ENCODE peak calls at places on chromosomes 4 and X, in ten cellular contexts. One of them, this sample, is unnamed. For H3K4me1, the result is how much of the 10 kb centered on the place peaks cover.

GRCh38 chrX:38898261-38898660 is 97.0 kb downstream of the MID1IP1 start:
- DNase-seq in CD8-positive, alpha-beta memory T cell: no peak
- DNase-seq in CD4-positive, CD25-positive, alpha-beta regulatory T cell: no peak
- DNase-seq in astrocyte: no peak
- DNase-seq in DND-41: peak
- DNase-seq in right lobe of liver: no peak
- DNase-seq in thoracic aorta: no peak
- DNase-seq in ovary: no peak
- DNase-seq in left ventricle myocardium inferior: no peak
- DNase-seq in lung: no peak
- DNase-seq in this sample: no peak

GRCh38 chr4:80412322-80412721 is 76.8 kb downstream of the CFAP299 start:
- DNase-seq in CD8-positive, alpha-beta memory T cell: no peak
- DNase-seq in CD4-positive, CD25-positive, alpha-beta regulatory T cell: no peak
- DNase-seq in astrocyte: no peak
- DNase-seq in DND-41: no peak
- DNase-seq in right lobe of liver: no peak
- DNase-seq in thoracic aorta: no peak
- DNase-seq in ovary: no peak
- DNase-seq in left ventricle myocardium inferior: no peak
- DNase-seq in lung: no peak
- DNase-seq in this sample: no peak

GRCh38 chr4:103091601-103092223 is 7.9 kb downstream of the BDH2 start:
- DNase-seq in CD8-positive, alpha-beta memory T cell: peak
- DNase-seq in CD4-positive, CD25-positive, alpha-beta regulatory T cell: peak
- DNase-seq in astrocyte: peak
- DNase-seq in DND-41: peak
- DNase-seq in right lobe of liver: no peak
- DNase-seq in thoracic aorta: no peak
- DNase-seq in ovary: no peak
- DNase-seq in left ventricle myocardium inferior: no peak
- DNase-seq in lung: no peak
- DNase-seq in this sample: no peak

GRCh38 chrX:77785400-77785745 is 643 bp downstream of the ATRX start:
- DNase-seq in CD8-positive, alpha-beta memory T cell: no peak
- DNase-seq in CD4-positive, CD25-positive, alpha-beta regulatory T cell: no peak
- DNase-seq in astrocyte: no peak
- DNase-seq in DND-41: no peak
- DNase-seq in right lobe of liver: no peak
- DNase-seq in thoracic aorta: no peak
- DNase-seq in ovary: no peak
- DNase-seq in left ventricle myocardium inferior: no peak
- DNase-seq in lung: no peak
- DNase-seq in this sample: peak

GRCh38 chr4:136392576-136392975 is 1139.7 kb downstream of the PCDH18 start:
- DNase-seq in CD8-positive, alpha-beta memory T cell: no peak
- DNase-seq in CD4-positive, CD25-positive, alpha-beta regulatory T cell: no peak
- DNase-seq in astrocyte: peak
- DNase-seq in DND-41: no peak
- DNase-seq in right lobe of liver: no peak
- DNase-seq in thoracic aorta: no peak
- DNase-seq in ovary: no peak
- DNase-seq in left ventricle myocardium inferior: no peak
- DNase-seq in lung: no peak
- DNase-seq in this sample: no peak

GRCh38 chr4:156898373-156899117 is 73.1 kb downstream of the PDGFC start:
- DNase-seq in CD8-positive, alpha-beta memory T cell: no peak
- DNase-seq in CD4-positive, CD25-positive, alpha-beta regulatory T cell: no peak
- DNase-seq in astrocyte: no peak
- DNase-seq in DND-41: no peak
- DNase-seq in right lobe of liver: no peak
- DNase-seq in thoracic aorta: no peak
- DNase-seq in ovary: no peak
- DNase-seq in left ventricle myocardium inferior: no peak
- DNase-seq in lung: no peak
- DNase-seq in this sample: no peak

GRCh38 chr4:30912098-30912719 is 192.0 kb downstream of the PCDH7 start:
- DNase-seq in CD8-positive, alpha-beta memory T cell: no peak
- DNase-seq in CD4-positive, CD25-positive, alpha-beta regulatory T cell: no peak
- DNase-seq in astrocyte: peak
- DNase-seq in DND-41: no peak
- DNase-seq in right lobe of liver: no peak
- DNase-seq in thoracic aorta: no peak
- DNase-seq in ovary: no peak
- DNase-seq in left ventricle myocardium inferior: no peak
- DNase-seq in lung: no peak
- DNase-seq in this sample: no peak

GRCh38 chr4:109735566-109736454 is 5.9 kb upstream of the PLA2G12A start:
- DNase-seq in CD8-positive, alpha-beta memory T cell: no peak
- DNase-seq in CD4-positive, CD25-positive, alpha-beta regulatory T cell: no peak
- DNase-seq in astrocyte: peak
- DNase-seq in DND-41: no peak
- DNase-seq in right lobe of liver: no peak
- DNase-seq in thoracic aorta: no peak
- DNase-seq in ovary: no peak
- DNase-seq in left ventricle myocardium inferior: no peak
- DNase-seq in lung: no peak
- DNase-seq in this sample: no peak

GRCh38 chr4:82744284-82744963 is 54.2 kb downstream of the SCD5 start:
- DNase-seq in CD8-positive, alpha-beta memory T cell: no peak
- DNase-seq in CD4-positive, CD25-positive, alpha-beta regulatory T cell: no peak
- DNase-seq in astrocyte: no peak
- DNase-seq in DND-41: no peak
- DNase-seq in right lobe of liver: no peak
- DNase-seq in thoracic aorta: no peak
- DNase-seq in ovary: no peak
- DNase-seq in left ventricle myocardium inferior: no peak
- DNase-seq in lung: peak
- DNase-seq in this sample: no peak

GRCh38 chr4:184599492-184600135 is 49.6 kb downstream of the CASP3 start:
- DNase-seq in CD8-positive, alpha-beta memory T cell: no peak
- DNase-seq in CD4-positive, CD25-positive, alpha-beta regulatory T cell: no peak
- DNase-seq in astrocyte: peak
- DNase-seq in DND-41: no peak
- DNase-seq in right lobe of liver: no peak
- DNase-seq in thoracic aorta: no peak
- DNase-seq in ovary: no peak
- DNase-seq in left ventricle myocardium inferior: no peak
- DNase-seq in lung: no peak
- DNase-seq in this sample: no peak

GRCh38 chrX:46208225-46208854 is 336.9 kb downstream of the ZNF674 start:
- DNase-seq in CD8-positive, alpha-beta memory T cell: no peak
- DNase-seq in CD4-positive, CD25-positive, alpha-beta regulatory T cell: peak
- DNase-seq in astrocyte: peak
- DNase-seq in DND-41: peak
- DNase-seq in right lobe of liver: no peak
- DNase-seq in thoracic aorta: no peak
- DNase-seq in ovary: no peak
- DNase-seq in left ventricle myocardium inferior: no peak
- DNase-seq in lung: no peak
- DNase-seq in this sample: no peak

GRCh38 chrX:109635151-109635550 is 10.2 kb upstream of the KCNE5 start:
- DNase-seq in CD8-positive, alpha-beta memory T cell: no peak
- DNase-seq in CD4-positive, CD25-positive, alpha-beta regulatory T cell: peak
- DNase-seq in astrocyte: no peak
- DNase-seq in DND-41: no peak
- DNase-seq in right lobe of liver: no peak
- DNase-seq in thoracic aorta: no peak
- DNase-seq in ovary: no peak
- DNase-seq in left ventricle myocardium inferior: no peak
- DNase-seq in lung: no peak
- DNase-seq in this sample: peak

GRCh38 chr4:47662975-47663374 is 174.9 kb downstream of the CORIN start:
- DNase-seq in CD8-positive, alpha-beta memory T cell: no peak
- DNase-seq in CD4-positive, CD25-positive, alpha-beta regulatory T cell: peak
- DNase-seq in astrocyte: no peak
- DNase-seq in DND-41: peak
- DNase-seq in right lobe of liver: no peak
- DNase-seq in thoracic aorta: no peak
- DNase-seq in ovary: no peak
- DNase-seq in left ventricle myocardium inferior: no peak
- DNase-seq in lung: no peak
- DNase-seq in this sample: no peak

GRCh38 chr4:157804986-157805385 is 367.8 kb downstream of the GASK1B start:
- DNase-seq in CD8-positive, alpha-beta memory T cell: no peak
- DNase-seq in CD4-positive, CD25-positive, alpha-beta regulatory T cell: no peak
- DNase-seq in astrocyte: peak
- DNase-seq in DND-41: no peak
- DNase-seq in right lobe of liver: no peak
- DNase-seq in thoracic aorta: no peak
- DNase-seq in ovary: no peak
- DNase-seq in left ventricle myocardium inferior: no peak
- DNase-seq in lung: no peak
- DNase-seq in this sample: no peak

GRCh38 chr4:14225683-14226207 is 598.2 kb upstream of the BOD1L1 start:
- DNase-seq in CD8-positive, alpha-beta memory T cell: no peak
- DNase-seq in CD4-positive, CD25-positive, alpha-beta regulatory T cell: no peak
- DNase-seq in astrocyte: no peak
- DNase-seq in DND-41: no peak
- DNase-seq in right lobe of liver: no peak
- DNase-seq in thoracic aorta: no peak
- DNase-seq in ovary: no peak
- DNase-seq in left ventricle myocardium inferior: no peak
- DNase-seq in lung: no peak
- DNase-seq in this sample: no peak

GRCh38 chr4:74627093-74627492 is 167.2 kb downstream of the BTC start:
- DNase-seq in CD8-positive, alpha-beta memory T cell: no peak
- DNase-seq in CD4-positive, CD25-positive, alpha-beta regulatory T cell: no peak
- DNase-seq in astrocyte: no peak
- DNase-seq in DND-41: no peak
- DNase-seq in right lobe of liver: no peak
- DNase-seq in thoracic aorta: no peak
- DNase-seq in ovary: no peak
- DNase-seq in left ventricle myocardium inferior: no peak
- DNase-seq in lung: no peak
- DNase-seq in this sample: no peak
- H3K4me1 ChIP-seq in CD8-positive, alpha-beta memory T cell: under half
- H3K4me1 ChIP-seq in CD4-positive, CD25-positive, alpha-beta regulatory T cell: under half
- H3K4me1 ChIP-seq in astrocyte: under half
- H3K4me1 ChIP-seq in DND-41: under half
- H3K4me1 ChIP-seq in right lobe of liver: under half
- H3K4me1 ChIP-seq in thoracic aorta: under half
- H3K4me1 ChIP-seq in ovary: under half
- H3K4me1 ChIP-seq in left ventricle myocardium inferior: under half
- H3K4me1 ChIP-seq in lung: under half
- H3K4me1 ChIP-seq in this sample: under half

GRCh38 chr4:41530741-41531140 is 7.2 kb upstream of the LIMCH1 start:
- DNase-seq in CD8-positive, alpha-beta memory T cell: no peak
- DNase-seq in CD4-positive, CD25-positive, alpha-beta regulatory T cell: no peak
- DNase-seq in astrocyte: no peak
- DNase-seq in DND-41: no peak
- DNase-seq in right lobe of liver: no peak
- DNase-seq in thoracic aorta: no peak
- DNase-seq in ovary: no peak
- DNase-seq in left ventricle myocardium inferior: no peak
- DNase-seq in lung: no peak
- DNase-seq in this sample: no peak

GRCh38 chr4:41533685-41534084 is 4.3 kb upstream of the LIMCH1 start:
- DNase-seq in CD8-positive, alpha-beta memory T cell: no peak
- DNase-seq in CD4-positive, CD25-positive, alpha-beta regulatory T cell: no peak
- DNase-seq in astrocyte: no peak
- DNase-seq in DND-41: no peak
- DNase-seq in right lobe of liver: no peak
- DNase-seq in thoracic aorta: no peak
- DNase-seq in ovary: no peak
- DNase-seq in left ventricle myocardium inferior: no peak
- DNase-seq in lung: no peak
- DNase-seq in this sample: no peak

GRCh38 chr4:41531561-41532245 is 6.3 kb upstream of the LIMCH1 start:
- DNase-seq in CD8-positive, alpha-beta memory T cell: no peak
- DNase-seq in CD4-positive, CD25-positive, alpha-beta regulatory T cell: no peak
- DNase-seq in astrocyte: peak
- DNase-seq in DND-41: no peak
- DNase-seq in right lobe of liver: no peak
- DNase-seq in thoracic aorta: no peak
- DNase-seq in ovary: no peak
- DNase-seq in left ventricle myocardium inferior: no peak
- DNase-seq in lung: no peak
- DNase-seq in this sample: no peak

GRCh38 chr4:41532880-41533279 is 5.1 kb upstream of the LIMCH1 start:
- DNase-seq in CD8-positive, alpha-beta memory T cell: no peak
- DNase-seq in CD4-positive, CD25-positive, alpha-beta regulatory T cell: no peak
- DNase-seq in astrocyte: no peak
- DNase-seq in DND-41: no peak
- DNase-seq in right lobe of liver: no peak
- DNase-seq in thoracic aorta: no peak
- DNase-seq in ovary: no peak
- DNase-seq in left ventricle myocardium inferior: no peak
- DNase-seq in lung: no peak
- DNase-seq in this sample: no peak

GRCh38 chr4:41532336-41532735 is 5.6 kb upstream of the LIMCH1 start:
- DNase-seq in CD8-positive, alpha-beta memory T cell: no peak
- DNase-seq in CD4-positive, CD25-positive, alpha-beta regulatory T cell: no peak
- DNase-seq in astrocyte: no peak
- DNase-seq in DND-41: no peak
- DNase-seq in right lobe of liver: no peak
- DNase-seq in thoracic aorta: no peak
- DNase-seq in ovary: no peak
- DNase-seq in left ventricle myocardium inferior: no peak
- DNase-seq in lung: no peak
- DNase-seq in this sample: no peak
- H3K4me1 ChIP-seq in CD8-positive, alpha-beta memory T cell: under half
- H3K4me1 ChIP-seq in CD4-positive, CD25-positive, alpha-beta regulatory T cell: under half
- H3K4me1 ChIP-seq in astrocyte: under half
- H3K4me1 ChIP-seq in DND-41: under half
- H3K4me1 ChIP-seq in right lobe of liver: under half
- H3K4me1 ChIP-seq in thoracic aorta: under half
- H3K4me1 ChIP-seq in ovary: under half
- H3K4me1 ChIP-seq in left ventricle myocardium inferior: half or more
- H3K4me1 ChIP-seq in lung: under half
- H3K4me1 ChIP-seq in this sample: under half

DNA sequence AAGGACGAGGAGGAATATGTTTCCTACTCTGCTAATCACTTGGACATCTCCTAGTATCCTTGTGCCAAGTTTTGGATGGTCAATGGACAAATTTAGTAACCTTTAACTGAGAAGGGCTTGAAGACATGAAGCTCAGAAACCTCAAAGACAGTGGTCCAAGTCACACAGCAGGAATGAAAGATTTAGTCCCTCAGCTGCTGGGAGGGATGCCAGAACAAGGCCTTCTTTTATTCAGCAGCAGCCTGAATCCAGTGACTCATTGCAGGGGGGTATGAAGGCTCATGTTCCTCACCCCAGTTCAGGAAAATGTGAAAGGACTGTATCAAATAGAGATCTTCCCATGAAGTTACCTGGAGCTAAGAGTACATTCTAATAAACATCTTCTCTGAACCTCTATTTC is 214.9 kb upstream of the UGT8 start:
- DNase-seq in CD8-positive, alpha-beta memory T cell: no peak
- DNase-seq in CD4-positive, CD25-positive, alpha-beta regulatory T cell: no peak
- DNase-seq in astrocyte: peak
- DNase-seq in DND-41: no peak
- DNase-seq in right lobe of liver: no peak
- DNase-seq in thoracic aorta: no peak
- DNase-seq in ovary: no peak
- DNase-seq in left ventricle myocardium inferior: no peak
- DNase-seq in lung: no peak
- DNase-seq in this sample: no peak
- H3K4me1 ChIP-seq in CD8-positive, alpha-beta memory T cell: under half
- H3K4me1 ChIP-seq in CD4-positive, CD25-positive, alpha-beta regulatory T cell: under half
- H3K4me1 ChIP-seq in astrocyte: under half
- H3K4me1 ChIP-seq in DND-41: under half
- H3K4me1 ChIP-seq in right lobe of liver: under half
- H3K4me1 ChIP-seq in thoracic aorta: under half
- H3K4me1 ChIP-seq in ovary: under half
- H3K4me1 ChIP-seq in left ventricle myocardium inferior: under half
- H3K4me1 ChIP-seq in lung: under half
- H3K4me1 ChIP-seq in this sample: under half

GRCh38 chrX:2514131-2514530 is 13.4 kb upstream of the DHRSX start:
- DNase-seq in CD8-positive, alpha-beta memory T cell: no peak
- DNase-seq in CD4-positive, CD25-positive, alpha-beta regulatory T cell: no peak
- DNase-seq in astrocyte: no peak
- DNase-seq in DND-41: no peak
- DNase-seq in right lobe of liver: no peak
- DNase-seq in thoracic aorta: no peak
- DNase-seq in ovary: no peak
- DNase-seq in left ventricle myocardium inferior: no peak
- DNase-seq in lung: no peak
- DNase-seq in this sample: no peak
- H3K4me1 ChIP-seq in CD8-positive, alpha-beta memory T cell: under half
- H3K4me1 ChIP-seq in CD4-positive, CD25-positive, alpha-beta regulatory T cell: under half
- H3K4me1 ChIP-seq in astrocyte: under half
- H3K4me1 ChIP-seq in DND-41: under half
- H3K4me1 ChIP-seq in right lobe of liver: under half
- H3K4me1 ChIP-seq in thoracic aorta: under half
- H3K4me1 ChIP-seq in ovary: under half
- H3K4me1 ChIP-seq in left ventricle myocardium inferior: under half
- H3K4me1 ChIP-seq in lung: under half
- H3K4me1 ChIP-seq in this sample: under half

This sample was measured in H9.